ENCODE peak calls at places on chromosomes 6 and 20, in seven cellular contexts. W, J, U, L, Z, O and B are unnamed samples.
A peak's percentile ranks its signal among the peaks of the same experiment; 100 is the strongest.

GRCh38 chr6:157272866-157273755 is 50.2 kb downstream of the TMEM242 start:
- DNase-seq in W (no peak), J (no peak), U (no peak), L (no peak), Z (no peak), O (no peak), B (no peak)

GRCh38 chr20:17189976-17190710 is 36.7 kb upstream of the PCSK2 start:
- DNase-seq in W (no peak), J (no peak), U (no peak), L (no peak), Z (no peak), O (no peak), B (no peak)

GRCh38 chr20:3901028-3901746 is 12.0 kb downstream of the PANK2 start:
- DNase-seq in W (no peak), J (no peak), U (no peak), L (no peak), Z (no peak), O (no peak), B (no peak)

GRCh38 chr20:49865559-49865958 is 49.8 kb downstream of the SPATA2 start:
- DNase-seq in W (no peak), J (no peak), U (no peak), L (no peak), Z (no peak), O (no peak), B (no peak)

GRCh38 chr20:45189861-45190260 is 15.2 kb downstream of the PI3 start:
- DNase-seq in W (no peak), J (no peak), U (no peak), L (no peak), Z (no peak), O (no peak), B (no peak)

GRCh38 chr6:32947552-32948465 is 5.1 kb downstream of the HLA-DMA start:
- DNase-seq in W (no peak), J (no peak), U (no peak), L (no peak), Z (no peak), O (peak; percentile 51), B (no peak)

GRCh38 chr6:117561128-117561527 is 41.2 kb downstream of the GOPC start:
- DNase-seq in W (no peak), J (no peak), U (no peak), L (peak; percentile 63), Z (no peak), O (no peak), B (no peak)

GRCh38 chr6:46509981-46510510 is 18.8 kb upstream of the RCAN2 start:
- DNase-seq in W (no peak), J (no peak), U (no peak), L (no peak), Z (no peak), O (no peak), B (no peak)

GRCh38 chr6:163564536-163564935 is 150.0 kb downstream of the QKI start:
- DNase-seq in W (no peak), J (no peak), U (no peak), L (no peak), Z (no peak), O (no peak), B (no peak)

GRCh38 chr6:30044630-30045029 is 16.4 kb upstream of the POLR1H start:
- DNase-seq in W (no peak), J (no peak), U (no peak), L (peak; percentile 74), Z (no peak), O (peak; percentile 40), B (no peak)

GRCh38 chr6:115001726-115002436 is 659.1 kb upstream of the HS3ST5 start:
- DNase-seq in W (no peak), J (no peak), U (no peak), L (no peak), Z (no peak), O (peak; percentile 3), B (no peak)

GRCh38 chr20:51597389-51598231 is 55.1 kb upstream of the NFATC2 start:
- DNase-seq in W (no peak), J (no peak), U (no peak), L (no peak), Z (no peak), O (no peak), B (no peak)

GRCh38 chr6:149044394-149044965 is 273.0 kb upstream of the TAB2 start:
- DNase-seq in W (no peak), J (no peak), U (no peak), L (no peak), Z (no peak), O (no peak), B (no peak)

GRCh38 chr20:63092660-63093215 is 86.0 kb upstream of the BHLHE23 start:
- DNase-seq in W (peak; percentile 70), J (no peak), U (no peak), L (no peak), Z (peak; percentile 75), O (no peak), B (no peak)

GRCh38 chr6:134065706-134066105 is 13.3 kb upstream of the SLC2A12 start:
- DNase-seq in W (no peak), J (no peak), U (no peak), L (no peak), Z (no peak), O (no peak), B (no peak)

GRCh38 chr6:157895585-157895984 is 72.5 kb downstream of the SNX9 start:
- DNase-seq in W (no peak), J (no peak), U (no peak), L (no peak), Z (no peak), O (no peak), B (no peak)

GRCh38 chr20:23147964-23148720 is 62.0 kb upstream of the CD93 start:
- DNase-seq in W (peak; percentile 83), J (peak; percentile 54), U (no peak), L (peak; percentile 77), Z (no peak), O (peak; percentile 72), B (peak; percentile 66)

GRCh38 chr6:1670711-1671462 is 61.2 kb downstream of the FOXC1 start:
- DNase-seq in W (no peak), J (no peak), U (no peak), L (peak; percentile 81), Z (no peak), O (peak; percentile 81), B (no peak)
- H3K4me3 ChIP-seq in W (no peak overlapping the region), J (no peak overlapping the region), U (no peak overlapping the region), L (no peak overlapping the region), Z (no peak overlapping the region), O (no peak overlapping the region), B (no peak overlapping the region)

GRCh38 chr6:161266866-161267265 is 7.0 kb downstream of the AGPAT4 start:
- DNase-seq in W (no peak), J (no peak), U (no peak), L (no peak), Z (no peak), O (no peak), B (no peak)

GRCh38 chr6:161268526-161269210 is 5.2 kb downstream of the AGPAT4 start:
- DNase-seq in W (no peak), J (no peak), U (no peak), L (no peak), Z (no peak), O (no peak), B (no peak)

GRCh38 chr6:161265975-161266374 is 7.9 kb downstream of the AGPAT4 start:
- DNase-seq in W (no peak), J (no peak), U (no peak), L (no peak), Z (no peak), O (no peak), B (no peak)

GRCh38 chr6:161271343-161272019 is 2.4 kb downstream of the AGPAT4 start:
- DNase-seq in W (no peak), J (no peak), U (no peak), L (no peak), Z (no peak), O (no peak), B (no peak)

DNA sequence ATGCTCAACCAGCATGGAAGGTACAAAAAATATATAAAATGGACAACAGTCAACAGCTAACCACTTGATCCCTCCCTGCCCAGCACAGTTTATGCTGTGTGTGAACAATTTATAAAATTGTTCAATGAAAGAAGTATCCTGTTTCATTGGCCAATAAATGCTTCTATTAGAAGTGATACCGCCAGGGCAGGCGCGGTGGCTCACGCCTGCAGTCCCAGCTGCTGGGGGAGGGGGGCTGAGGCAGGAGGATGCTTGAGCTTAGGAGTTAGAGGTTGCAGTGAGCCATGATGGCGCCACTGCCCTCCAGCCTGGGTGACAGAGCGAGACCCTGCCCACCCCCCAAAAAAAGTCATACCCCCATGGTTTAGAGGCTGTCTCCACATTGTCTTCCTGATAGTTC is 4.6 kb downstream of the AGPAT4 start:
- DNase-seq in W (no peak), J (no peak), U (no peak), L (no peak), Z (no peak), O (no peak), B (no peak)
- TF ChIP-seq CTCF in W (no peak), J (no peak), U (no peak), L (no peak), Z (no peak), O (no peak), B (no peak)

DNA sequence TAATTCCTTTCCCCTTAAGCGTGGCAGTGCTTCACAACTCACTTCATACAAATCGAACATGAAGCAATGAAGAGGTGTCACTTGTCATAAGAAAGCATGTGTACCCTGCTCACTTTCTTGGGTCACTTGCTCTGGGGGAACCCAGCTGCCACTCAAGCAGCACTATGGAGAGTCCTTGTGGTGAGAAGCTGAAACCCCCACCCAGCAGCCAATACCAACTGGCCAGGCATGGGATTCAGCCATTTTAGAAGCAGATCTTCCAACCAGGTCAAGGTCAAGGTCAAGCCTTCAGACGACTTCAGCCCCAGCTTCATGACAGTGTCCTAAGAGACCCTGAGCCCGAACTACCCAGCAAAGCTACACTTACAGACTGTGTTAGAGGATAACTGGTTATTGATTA is 62.8 kb downstream of the PSMB1 start:
- DNase-seq in W (no peak), J (no peak), U (no peak), L (no peak), Z (no peak), O (no peak), B (no peak)
- H3K27me3 ChIP-seq in W (peaks cover 3% of the 10 kb centered on the region), J (no peaks in the 10 kb centered on the region), U (no peaks in the 10 kb centered on the region), L (no peaks in the 10 kb centered on the region), Z (no peaks in the 10 kb centered on the region), O (no peaks in the 10 kb centered on the region), B (peaks cover 4% of the 10 kb centered on the region)

DNA sequence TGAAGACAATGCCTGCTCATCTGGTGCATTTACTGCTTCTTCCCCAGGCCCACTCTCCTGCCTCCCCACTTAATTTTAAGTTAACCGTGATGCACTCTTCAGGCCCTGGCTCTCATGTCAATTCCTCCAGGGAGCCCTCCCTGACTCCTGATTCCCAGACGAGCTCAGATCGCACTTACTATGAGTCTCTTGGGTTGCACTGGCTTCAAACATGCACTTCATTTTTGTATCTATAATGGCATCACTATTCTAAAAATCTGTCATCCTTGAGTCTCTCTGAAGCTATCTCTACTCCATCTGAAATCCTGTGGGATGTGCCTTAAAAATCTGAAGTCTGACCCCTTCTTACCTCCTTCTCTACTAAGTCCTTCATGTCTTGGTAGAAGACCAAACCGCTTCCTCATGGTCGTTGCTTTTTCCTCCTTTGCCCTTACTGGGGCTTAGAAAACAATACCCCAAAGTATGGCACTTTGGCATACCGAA is 24.7 kb downstream of the COX4I2 start:
- DNase-seq in W (no peak), J (no peak), U (no peak), L (no peak), Z (no peak), O (no peak), B (no peak)
- H3K4me3 ChIP-seq in W (no peak overlapping the region), J (no peak overlapping the region), U (no peak overlapping the region), L (no peak overlapping the region), Z (peak overlapping the region; percentile 44), O (no peak overlapping the region), B (no peak overlapping the region)

DNA sequence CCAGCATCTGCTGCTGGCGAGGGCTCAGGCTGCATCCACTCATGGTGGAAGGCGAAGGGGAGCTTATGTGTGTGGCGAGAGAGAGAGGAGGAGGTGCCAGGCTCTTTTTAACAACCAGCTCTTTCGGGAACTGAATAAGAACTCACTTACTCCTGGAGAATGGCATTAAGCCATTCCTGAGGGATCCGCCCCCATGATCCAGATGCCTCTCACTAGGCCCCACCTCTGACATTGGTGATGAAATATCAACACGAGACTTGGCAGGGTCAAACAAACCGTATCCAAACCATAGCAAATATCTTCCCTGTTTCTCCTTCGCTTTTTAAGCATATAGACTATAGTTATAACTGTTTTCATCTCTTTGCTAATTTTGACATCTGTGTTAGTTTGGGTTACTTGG is 24.6 kb downstream of the CHMP4B start:
- DNase-seq in W (no peak), J (no peak), U (no peak), L (no peak), Z (no peak), O (no peak), B (no peak)
- TF ChIP-seq CTCF in W (no peak), J (no peak), U (no peak), L (no peak), Z (no peak), O (no peak), B (no peak)